ENCODE peak calls at places on chromosomes 5 and 9, in nine cellular contexts. Z is Kasumi-1; W is Ammon's horn; C is cardiac muscle cell; K is nucleus accumbens; G is effector memory CD4-positive, alpha-beta T cell; Y is epithelial cell of prostate; M is stimulated activated CD4-positive, alpha-beta T cell treated with anti-CD3 and anti-CD28 coated beads, Interleukin-1b, Interleukin-23, amount 100 ng/mL, for 1 hour; S is substantia nigra. J is an unnamed sample.

GRCh38 chr5:1137567-1138444 is 25.9 kb upstream of the SLC12A7 start:
- DNase-seq in Y (no peak), S (no peak), G (no peak), M (no peak), C (no peak), Z (no peak), K (no peak), W (no peak), J (no peak)

GRCh38 chr5:142906863-142907671 is 136.9 kb downstream of the ARHGAP26 start:
- DNase-seq in Y (no peak), M (no peak), G (no peak), K (no peak), C (no peak), Z (no peak), S (no peak), W (peak), J (peak)

GRCh38 chr5:18394154-18394804 is 760.0 kb downstream of the TAF11L14 start:
- DNase-seq in C (peak), K (peak), S (peak), Z (peak), W (peak), G (peak), Y (peak), M (peak), J (peak)

GRCh38 chr9:120571443-120572257 is 8.3 kb downstream of the CDK5RAP2 start:
- DNase-seq in W (peak), G (no peak), K (peak), M (no peak), C (no peak), Y (no peak), S (peak), Z (no peak), J (peak)

GRCh38 chr5:171961117-171961516 is 45.3 kb downstream of the FBXW11 start:
- DNase-seq in C (no peak), Y (no peak), Z (no peak), M (no peak), K (no peak), S (no peak), W (peak), G (no peak), J (peak)

GRCh38 chr9:131641618-131642495 is 96.5 kb downstream of the PRRT1B start:
- DNase-seq in G (no peak), M (no peak), C (no peak), Y (no peak), Z (no peak), S (peak), K (peak), W (peak), J (no peak)

GRCh38 chr9:109453210-109453842 is 44.8 kb downstream of the PTPN3 start:
- DNase-seq in S (no peak), K (no peak), C (no peak), G (no peak), Z (no peak), Y (no peak), M (no peak), W (no peak), J (no peak)

GRCh38 chr5:71969464-71969863 is 137.8 kb upstream of the MAP1B start:
- DNase-seq in K (no peak), Z (no peak), S (no peak), M (no peak), Y (no peak), W (peak), C (no peak), G (no peak), J (peak)

GRCh38 chr5:123756325-123756664 is 244.3 kb downstream of the CSNK1G3 start:
- DNase-seq in C (no peak), S (no peak), G (no peak), Z (no peak), M (no peak), W (peak), K (no peak), Y (no peak), J (no peak)

GRCh38 chr9:19698960-19699359 is 89.9 kb downstream of the SLC24A2 start:
- DNase-seq in G (no peak), W (no peak), S (no peak), Z (no peak), Y (no peak), M (no peak), K (no peak), C (no peak), J (no peak)

GRCh38 chr5:43358338-43358737 is 45.1 kb upstream of the HMGCS1 start:
- DNase-seq in M (no peak), W (no peak), S (no peak), Y (no peak), G (no peak), C (no peak), Z (no peak), K (no peak), J (no peak)

GRCh38 chr9:69818946-69819345 is 1.7 kb upstream of the CFAP95 start:
- DNase-seq in C (no peak), M (no peak), W (no peak), Z (no peak), Y (no peak), S (no peak), G (no peak), K (no peak), J (no peak)

GRCh38 chr5:78472469-78473106 is 112.2 kb downstream of the SCAMP1 start:
- DNase-seq in S (no peak), K (no peak), Z (peak), M (no peak), Y (no peak), G (no peak), C (no peak), W (no peak), J (peak)

GRCh38 chr5:93246093-93246855 is 334.7 kb downstream of the NR2F1-AS1 start:
- DNase-seq in Z (no peak), M (no peak), W (peak), C (no peak), K (no peak), G (no peak), Y (no peak), S (no peak), J (peak)

GRCh38 chr5:16693879-16694278 is 77.1 kb upstream of the RETREG1 start:
- DNase-seq in C (no peak), Y (no peak), K (no peak), M (no peak), W (no peak), S (no peak), Z (no peak), G (no peak), J (peak)

GRCh38 chr5:37921452-37921851 is 81.6 kb upstream of the GDNF start:
- DNase-seq in S (no peak), Y (no peak), Z (peak), K (no peak), C (no peak), M (no peak), W (no peak), G (no peak), J (peak)

GRCh38 chr9:2523601-2524000 is 98.0 kb upstream of the VLDLR start:
- DNase-seq in K (no peak), C (no peak), M (no peak), Y (no peak), Z (no peak), S (no peak), G (no peak), W (no peak), J (no peak)

GRCh38 chr5:86646671-86647070 is 28.9 kb downstream of the COX7C start:
- DNase-seq in K (no peak), Z (no peak), G (no peak), Y (no peak), S (no peak), W (no peak), C (no peak), M (no peak), J (no peak)

GRCh38 chr5:130836729-130837660 is 328.1 kb downstream of the HINT1 start:
- DNase-seq in Z (no peak), K (no peak), C (no peak), S (no peak), Y (no peak), M (no peak), G (no peak), W (peak), J (peak)

GRCh38 chr9:112755059-112755458 is 4.5 kb downstream of the SNX30 start:
- DNase-seq in Y (no peak), Z (peak), W (no peak), M (no peak), K (no peak), G (no peak), C (no peak), S (no peak), J (no peak)

GRCh38 chr5:149561848-149562247 is 10.6 kb upstream of the CSNK1A1 start:
- DNase-seq in Z (peak), K (no peak), W (no peak), M (no peak), S (no peak), Y (peak), C (peak), G (no peak), J (peak)

GRCh38 chr5:56161927-56162326 is 71.2 kb downstream of the ANKRD55 start:
- DNase-seq in Z (no peak), G (no peak), S (no peak), Y (no peak), M (no peak), C (no peak), K (no peak), W (peak), J (no peak)

GRCh38 chr5:1197876-1198666 is 3.3 kb upstream of the SLC6A19 start:
- DNase-seq in S (no peak), K (no peak), M (no peak), Y (no peak), Z (no peak), W (no peak), G (no peak), C (no peak), J (no peak)

GRCh38 chr5:10596886-10597451 is 33.1 kb downstream of the ANKRD33B start:
- DNase-seq in S (no peak), W (no peak), K (no peak), M (no peak), G (no peak), Y (no peak), Z (no peak), C (no peak), J (no peak)

GRCh38 chr9:137053944-137054931 is at the start of gene ENTPD2:
- DNase-seq in K (no peak), Z (no peak), W (no peak), S (no peak), M (no peak), G (peak), Y (no peak), C (no peak), J (no peak)

GRCh38 chr5:154793599-154794524 is 38.7 kb downstream of the LARP1 start:
- DNase-seq in G (no peak), C (no peak), M (no peak), S (no peak), Y (no peak), K (no peak), Z (no peak), W (no peak), J (peak)

GRCh38 chr5:136192526-136193395 is at the start of gene SMIM32:
- DNase-seq in M (no peak), C (peak), W (no peak), K (no peak), Y (no peak), G (no peak), S (no peak), Z (no peak), J (no peak)

GRCh38 chr5:171984748-171985419 is 21.6 kb downstream of the FBXW11 start:
- DNase-seq in K (no peak), C (no peak), S (no peak), Z (peak), W (peak), M (no peak), G (no peak), Y (no peak), J (peak)

GRCh38 chr5:54862036-54862435 is 123.4 kb downstream of the ESM1 start:
- DNase-seq in W (no peak), Z (no peak), M (no peak), S (no peak), C (no peak), K (no peak), Y (no peak), G (no peak), J (no peak)

GRCh38 chr5:26563979-26564378 is 474.4 kb downstream of the CDH9 start:
- DNase-seq in Z (no peak), C (no peak), G (no peak), M (no peak), W (no peak), S (no peak), K (no peak), Y (no peak), J (no peak)

GRCh38 chr9:130869250-130869649 is 27.4 kb downstream of the QRFP start:
- DNase-seq in G (no peak), W (peak), K (no peak), Z (no peak), M (no peak), C (peak), S (no peak), Y (no peak), J (peak)

GRCh38 chr9:93260290-93261066 is 76.5 kb downstream of the WNK2 start:
- DNase-seq in C (no peak), K (no peak), G (no peak), M (no peak), Z (no peak), S (no peak), Y (no peak), W (no peak), J (no peak)

J was measured in fibroblast of mammary gland.